ENCODE peak calls at places on chromosomes 2 and 18, in five cellular contexts. Q, T, C, I and B are unnamed samples.

GRCh38 chr2:74548919-74549684 is 4.6 kb downstream of the LOXL3 start:
- DNase-seq in Q (peak), T (peak), I (peak), C (peak), B (peak)

GRCh38 chr18:36465276-36465675 is 167.8 kb downstream of the FHOD3 start:
- DNase-seq in C (no peak), I (no peak), Q (no peak), T (no peak), B (no peak)

GRCh38 chr2:198776616-198777406 is 680.9 kb downstream of the SATB2 start:
- DNase-seq in C (no peak), Q (no peak), I (no peak), T (no peak), B (no peak)

GRCh38 chr2:99660616-99661416 is 171.0 kb upstream of the REV1 start:
- DNase-seq in I (no peak), Q (no peak), T (no peak), C (no peak), B (no peak)

GRCh38 chr2:236712304-236712703 is 142.7 kb downstream of the ACKR3 start:
- DNase-seq in Q (no peak), T (no peak), C (peak), I (no peak), B (no peak)

GRCh38 chr18:8654482-8655451 is 45.5 kb downstream of the RAB12 start:
- DNase-seq in I (no peak), Q (no peak), T (peak), C (peak), B (peak)

GRCh38 chr2:3041841-3042600 is 335.6 kb downstream of the EIPR1 start:
- DNase-seq in Q (peak), C (no peak), T (no peak), I (peak), B (no peak)

GRCh38 chr18:53745228-53745967 is 479.1 kb downstream of the MBD2 start:
- DNase-seq in I (no peak), Q (no peak), T (no peak), C (no peak), B (no peak)

GRCh38 chr2:191009541-191010374 is 4.2 kb downstream of the STAT1 start:
- DNase-seq in C (peak), I (no peak), Q (no peak), T (no peak), B (no peak)

GRCh38 chr2:157989227-157989626 is 112.4 kb upstream of the UPP2 start:
- DNase-seq in C (no peak), T (no peak), Q (no peak), I (no peak), B (no peak)

GRCh38 chr18:51077217-51077616 is 47.2 kb downstream of the SMAD4 start:
- DNase-seq in T (no peak), C (peak), Q (no peak), I (no peak), B (no peak)

GRCh38 chr2:6986894-6987487 is 69.8 kb downstream of the RNF144A start:
- DNase-seq in I (no peak), Q (no peak), T (no peak), C (no peak), B (no peak)

GRCh38 chr2:33421820-33422219 is 54.6 kb upstream of the RASGRP3 start:
- DNase-seq in C (no peak), I (no peak), Q (no peak), T (no peak), B (no peak)

GRCh38 chr2:217972037-217972436 is 30.8 kb downstream of the TNS1 start:
- DNase-seq in C (no peak), Q (no peak), I (no peak), T (no peak), B (no peak)

DNA sequence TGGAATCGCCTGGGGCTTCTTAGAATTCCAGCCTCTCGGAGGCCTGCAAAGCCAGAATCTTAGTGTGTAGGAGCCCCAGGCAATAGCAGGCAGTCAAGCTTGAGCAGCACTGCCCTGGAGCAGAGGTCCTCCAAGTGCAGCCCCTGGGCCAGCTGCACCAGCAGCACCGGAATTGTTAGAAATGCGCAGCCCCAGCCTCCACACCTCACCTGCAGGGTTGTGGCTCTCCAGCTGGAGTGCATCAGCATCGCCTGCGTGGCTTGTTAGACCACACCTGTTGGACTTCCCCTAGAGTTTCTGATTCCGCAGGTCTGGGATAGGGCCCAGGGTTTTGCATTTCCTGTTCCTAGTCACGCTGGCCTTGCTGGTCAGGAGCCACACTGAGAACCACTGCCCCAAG is 100.3 kb downstream of the ASAP2 start:
- DNase-seq in C (no peak), T (no peak), Q (no peak), I (no peak), B (no peak)
- TF ChIP-seq POLR2A in C (no peak), T (no peak), Q (no peak), I (no peak), B (no peak)

GRCh38 chr2:180660881-180661280 is 319.5 kb upstream of the UBE2E3 start:
- DNase-seq in T (no peak), I (no peak), C (no peak), Q (no peak), B (no peak)
- TF ChIP-seq POLR2A in T (no peak), I (no peak), C (no peak), Q (no peak), B (no peak)

DNA sequence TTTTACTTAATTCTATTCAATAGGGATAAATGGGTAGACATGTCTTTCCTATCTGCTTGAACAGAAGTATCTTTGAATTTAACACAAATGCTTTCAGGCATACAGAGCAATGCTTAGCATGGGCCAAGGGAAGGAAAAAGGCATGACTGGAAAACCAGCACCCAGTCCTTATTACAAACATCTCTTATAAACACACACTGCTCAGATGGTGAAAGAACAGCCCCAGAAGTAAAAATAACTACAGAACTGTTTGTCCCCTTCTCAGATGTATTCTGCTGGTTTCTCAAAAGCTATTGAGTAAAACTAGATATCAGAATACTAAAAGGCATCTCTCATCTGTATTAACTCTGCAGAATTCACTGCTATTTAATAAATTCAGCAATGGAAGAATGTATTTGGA is 4.5 kb upstream of the THNSL2 start:
- DNase-seq in Q (no peak), I (no peak), T (no peak), C (no peak), B (no peak)
- TF ChIP-seq POLR2A in Q (no peak), I (no peak), T (no peak), C (no peak), B (no peak)

GRCh38 chr2:111121873-111122630 is 1.3 kb downstream of the BCL2L11 start:
- DNase-seq in T (peak), I (peak), C (peak), Q (peak), B (peak)
- TF ChIP-seq POLR2A in T (peak), I (no peak), C (no peak), Q (peak), B (peak)

DNA sequence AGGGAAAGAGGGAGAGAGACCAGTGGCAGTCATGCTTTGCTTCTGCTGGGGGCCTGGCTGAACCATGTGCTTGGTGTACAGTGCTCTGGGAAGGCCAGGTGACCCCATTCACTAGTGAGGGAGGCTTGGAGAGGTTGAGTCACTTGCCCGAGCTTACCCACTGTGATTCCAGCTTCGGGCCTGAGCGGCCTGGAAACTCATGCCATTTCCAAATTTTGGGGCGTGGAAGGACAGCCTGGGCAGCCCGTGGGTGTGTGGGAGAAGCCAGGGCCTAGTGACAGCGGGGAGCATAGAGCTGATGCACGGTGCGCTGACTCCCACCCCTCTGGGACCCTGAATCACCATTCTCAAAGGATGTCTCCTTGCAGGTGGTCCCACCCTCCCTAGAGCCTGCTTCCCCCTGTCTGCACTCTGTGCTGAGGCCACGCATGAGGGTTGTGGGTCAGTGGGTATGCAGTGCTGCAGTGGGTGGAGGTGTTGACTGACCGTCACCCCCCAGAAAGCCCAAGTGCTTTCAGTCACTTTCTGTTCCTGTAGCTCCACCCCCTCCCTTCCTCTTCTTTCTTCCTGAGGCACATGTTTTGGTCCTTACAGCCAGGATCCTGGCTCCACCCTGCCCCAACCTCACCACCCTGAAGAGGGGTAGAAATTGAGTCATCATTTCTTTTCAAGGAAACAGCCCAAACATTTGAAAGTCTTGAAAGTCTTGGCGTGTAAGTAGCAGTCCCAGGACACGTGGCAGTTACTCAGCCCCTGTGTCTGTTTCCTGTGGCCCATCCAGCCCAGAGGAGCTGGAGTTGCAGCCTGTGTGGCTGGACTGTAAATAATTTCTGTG is 69.3 kb upstream of the MCFD2 start:
- DNase-seq in Q (peak), C (peak), I (peak), T (peak), B (peak)
- TF ChIP-seq POLR2A in Q (no peak), C (peak), I (no peak), T (no peak), B (no peak)

GRCh38 chr2:112481528-112482228 is at the start of gene TTL:
- DNase-seq in I (peak), Q (peak), T (peak), C (peak), B (peak)
- TF ChIP-seq POLR2A in I (no peak), Q (peak), T (peak), C (no peak), B (peak)

DNA sequence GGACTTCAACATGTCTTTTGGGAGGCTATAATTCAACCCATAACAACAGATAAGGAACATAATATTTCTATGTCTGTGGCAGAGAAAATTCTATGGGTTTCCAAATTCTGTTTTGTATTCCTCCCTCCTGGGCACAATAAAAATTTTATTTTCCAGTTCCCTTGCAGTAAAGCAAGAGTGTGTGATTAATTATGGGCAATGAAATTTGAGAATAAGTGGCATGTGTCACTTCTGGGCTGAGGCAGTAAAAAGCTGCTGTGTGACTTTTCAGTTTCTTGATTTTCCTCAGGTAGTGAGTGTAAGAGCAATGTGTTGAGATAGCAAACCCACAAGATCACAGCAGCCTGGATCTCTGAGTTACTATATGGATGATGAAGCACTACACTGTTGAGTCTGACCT is 216.4 kb downstream of the MEIS1 start:
- DNase-seq in I (no peak), C (no peak), T (no peak), Q (no peak), B (no peak)
- TF ChIP-seq POLR2A in I (no peak), C (no peak), T (no peak), Q (no peak), B (no peak)